ENCODE peak calls at places on chromosomes 3 and 15, in six cellular contexts. D is Peyer's patch, J is mesothelial cell of epicardium, M is fibroblast of mammary gland, U is pancreas, N is nephron progenitor cell. E is an unnamed sample.

GRCh38 chr3:184993394-184993793 is 159.5 kb downstream of the C3orf70 start:
- DNase-seq in D (no peak), J (no peak), M (no peak), U (no peak), N (no peak), E (no peak)

GRCh38 chr3:119279101-119279554 is 15.1 kb upstream of the ARHGAP31 start:
- DNase-seq in D (no peak), J (no peak), M (no peak), U (peak; percentile 52), N (no peak), E (no peak)

GRCh38 chr3:114572364-114573062 is 278.7 kb downstream of the TIGIT start:
- DNase-seq in D (no peak), J (no peak), M (no peak), U (no peak), N (no peak), E (no peak)

GRCh38 chr15:46751303-46751702 is 966.0 kb upstream of the SEMA6D start:
- DNase-seq in D (no peak), J (no peak), M (no peak), U (no peak), N (no peak), E (no peak)

GRCh38 chr3:30602946-30603345 is 3.5 kb upstream of the TGFBR2 start:
- DNase-seq in D (no peak), J (no peak), M (no peak), U (no peak), N (no peak), E (no peak)

GRCh38 chr15:66254364-66255292 is 1.1 kb upstream of the MEGF11 start:
- DNase-seq in D (no peak), J (no peak), M (no peak), U (no peak), N (peak; percentile 38), E (no peak)

GRCh38 chr3:168807426-168807825 is 711.7 kb upstream of the GOLIM4 start:
- DNase-seq in D (no peak), J (no peak), M (no peak), U (no peak), N (peak; percentile 4), E (no peak)

GRCh38 chr3:69499899-69500316 is 114.0 kb upstream of the FRMD4B start:
- DNase-seq in D (no peak), J (no peak), M (peak; percentile 85), U (peak; percentile 15), N (no peak), E (peak; percentile 26)

GRCh38 chr3:8020459-8020858 is 481.2 kb upstream of the LMCD1 start:
- DNase-seq in D (no peak), J (no peak), M (no peak), U (no peak), N (no peak), E (no peak)

GRCh38 chr15:38169982-38170381 is 82.7 kb upstream of the SPRED1 start:
- DNase-seq in D (no peak), J (no peak), M (peak; percentile 84), U (no peak), N (no peak), E (no peak)

GRCh38 chr3:134312072-134312872 is 61.6 kb upstream of the RYK start:
- DNase-seq in D (no peak), J (no peak), M (peak; percentile 66), U (peak; percentile 86), N (peak; percentile 22), E (peak; percentile 77)

GRCh38 chr15:90113166-90113565 is 10.9 kb upstream of the IDH2 start:
- DNase-seq in D (no peak), J (no peak), M (no peak), U (no peak), N (no peak), E (no peak)

GRCh38 chr3:43105224-43105596 is 669 bp downstream of the POMGNT2 start:
- DNase-seq in D (peak; percentile 17), J (no peak), M (no peak), U (peak; percentile 25), N (no peak), E (no peak)

GRCh38 chr15:58410353-58410752 is 21.4 kb upstream of the LIPC start:
- DNase-seq in D (no peak), J (no peak), M (peak; percentile 27), U (no peak), N (no peak), E (no peak)

GRCh38 chr15:39579487-39580116 is 1.3 kb upstream of the THBS1 start:
- DNase-seq in D (peak; percentile 23), J (no peak), M (peak; percentile 91), U (peak; percentile 60), N (peak; percentile 63), E (no peak)

GRCh38 chr3:174439621-174440349 is 419.3 kb upstream of the NAALADL2 start:
- DNase-seq in D (no peak), J (no peak), M (peak; percentile 99), U (peak; percentile 14), N (no peak), E (peak; percentile 71)

GRCh38 chr3:19885468-19885867 is 48.5 kb downstream of the EFHB start:
- DNase-seq in D (no peak), J (no peak), M (peak; percentile 49), U (no peak), N (peak; percentile 4), E (no peak)

GRCh38 chr3:189508784-189509489 is 122.3 kb upstream of the TP63 start:
- DNase-seq in D (no peak), J (no peak), M (peak; percentile 29), U (no peak), N (no peak), E (no peak)

GRCh38 chr15:62066663-62067447 is at the start of gene C2CD4A:
- DNase-seq in D (peak; percentile 58), J (peak; percentile 40), M (no peak), U (peak; percentile 94), N (peak; percentile 77), E (peak; percentile 78)

GRCh38 chr3:24060055-24060454 is 115.0 kb downstream of the NR1D2 start:
- DNase-seq in D (no peak), J (peak; percentile 32), M (peak; percentile 74), U (no peak), N (no peak), E (peak; percentile 17)

GRCh38 chr3:7745711-7746110 is 755.9 kb upstream of the LMCD1 start:
- DNase-seq in D (no peak), J (no peak), M (no peak), U (no peak), N (no peak), E (no peak)

GRCh38 chr15:61118885-61119284 is 110.2 kb downstream of the RORA start:
- DNase-seq in D (no peak), J (no peak), M (no peak), U (no peak), N (no peak), E (no peak)

GRCh38 chr3:138097192-138097829 is 18.1 kb downstream of the DZIP1L start:
- DNase-seq in D (no peak), J (no peak), M (no peak), U (no peak), N (peak; percentile 17), E (no peak)
- TF ChIP-seq CTCF in D (no peak), J (peak; percentile 33), M (peak; percentile 48), U (no peak), N (peak; percentile 38), E (no peak)

GRCh38 chr3:123802007-123802630 is 82.0 kb downstream of the MYLK start:
- DNase-seq in D (no peak), J (no peak), M (no peak), U (no peak), N (no peak), E (no peak)

GRCh38 chr3:123804676-123805075 is 79.5 kb downstream of the MYLK start:
- DNase-seq in D (no peak), J (no peak), M (no peak), U (no peak), N (no peak), E (no peak)

GRCh38 chr3:123805504-123805903 is 78.6 kb downstream of the MYLK start:
- DNase-seq in D (no peak), J (no peak), M (no peak), U (no peak), N (no peak), E (no peak)

GRCh38 chr3:123801474-123801873 is 82.7 kb downstream of the MYLK start:
- DNase-seq in D (no peak), J (no peak), M (no peak), U (no peak), N (no peak), E (no peak)

DNA sequence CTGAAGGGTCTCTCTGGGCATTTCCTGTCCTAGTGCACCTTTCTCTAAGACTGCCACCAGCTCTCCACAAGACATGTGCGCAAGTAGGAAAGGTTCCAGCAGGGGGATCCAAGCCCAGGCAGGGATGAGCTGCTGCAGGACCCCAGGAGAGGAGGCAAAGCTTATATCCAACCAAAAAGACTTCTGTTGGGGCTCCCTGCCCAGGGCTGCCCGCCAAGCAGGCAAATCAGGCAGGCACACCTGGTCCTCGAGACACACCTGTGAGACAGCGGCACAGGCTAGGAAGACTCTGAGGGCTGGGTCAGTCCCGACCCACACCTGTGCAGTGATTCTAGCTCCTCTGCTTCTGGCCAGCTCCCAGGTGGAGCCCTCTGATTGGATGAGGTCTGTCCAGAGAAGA is 80.6 kb downstream of the MYLK start:
- DNase-seq in D (no peak), J (no peak), M (no peak), U (no peak), N (no peak), E (peak; percentile 56)
- TF ChIP-seq CTCF in D (no peak), J (no peak), M (no peak), U (no peak), N (no peak), E (no peak)

DNA sequence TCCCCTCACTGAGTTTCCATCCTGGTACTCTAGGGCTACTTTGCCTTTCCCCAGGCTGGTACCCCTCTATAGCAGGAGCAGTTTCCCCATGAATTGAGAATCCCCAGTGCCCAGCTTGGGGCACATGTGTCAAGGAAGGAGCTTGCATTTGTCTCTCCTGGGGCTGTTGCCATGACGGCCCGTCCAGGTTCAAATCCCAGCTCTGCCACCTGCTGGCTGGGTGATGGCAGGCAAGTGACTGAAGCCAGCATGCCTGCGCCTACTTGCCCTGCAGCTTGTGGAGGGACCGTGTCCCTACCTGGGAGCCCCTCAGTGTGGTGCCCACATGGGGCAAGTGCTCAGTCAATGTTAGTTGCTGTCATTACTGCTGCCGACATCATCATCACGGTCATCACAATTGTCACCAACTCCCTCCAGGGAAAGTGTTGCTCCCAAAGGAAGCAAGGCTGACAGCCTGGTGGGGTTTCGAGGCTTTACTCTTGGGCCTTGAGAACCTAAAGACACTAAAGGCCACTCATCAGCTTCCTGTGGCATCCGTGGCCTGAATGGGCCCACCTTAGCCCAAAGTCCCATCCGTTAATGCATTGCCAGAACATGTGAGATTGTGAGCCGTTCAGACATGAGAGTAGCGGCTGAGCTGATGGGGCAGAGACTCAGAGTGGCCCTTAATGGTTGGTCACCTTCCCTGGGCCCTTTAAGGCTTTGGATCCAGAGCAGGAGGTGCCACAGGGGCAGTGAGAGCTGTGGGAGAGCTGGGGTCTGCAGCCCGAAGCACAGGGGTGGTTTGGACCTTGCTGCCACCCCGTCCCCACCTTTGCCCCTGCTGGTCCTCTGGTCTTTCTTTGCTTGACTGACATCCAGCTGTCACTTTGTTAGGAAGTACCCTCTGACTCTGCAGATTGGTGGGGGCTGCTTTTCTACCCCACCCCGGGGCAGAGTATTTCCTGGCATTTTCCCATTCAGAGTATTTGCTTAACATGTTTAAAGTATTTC is 144.4 kb downstream of the DNAJB8 start:
- DNase-seq in D (peak; percentile 38), J (no peak), M (peak; percentile 50), U (peak; percentile 69), N (no peak), E (peak; percentile 63)
- TF ChIP-seq CTCF in D (peak; percentile 46), J (no peak), M (peak; percentile 61), U (no peak), N (peak; percentile 27), E (peak; percentile 36)

DNA sequence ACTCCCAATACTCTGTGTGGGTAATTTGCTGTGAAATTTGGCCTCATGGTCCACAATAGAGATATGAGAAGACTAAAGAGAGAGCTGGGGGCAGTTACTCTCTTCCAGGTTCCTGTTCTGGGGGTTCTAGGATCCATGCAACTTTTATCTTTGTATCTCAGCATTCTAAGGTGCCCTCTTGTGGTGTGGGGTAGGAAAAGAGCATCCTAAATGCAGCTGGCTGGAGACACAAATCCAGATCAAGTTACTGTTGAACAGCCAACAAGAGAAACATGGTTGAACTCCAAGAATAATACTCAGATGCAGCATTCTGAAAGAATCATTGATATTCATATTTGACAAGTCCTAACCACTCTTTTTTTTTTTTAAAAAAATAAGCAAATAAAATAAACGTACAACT is 238.2 kb downstream of the GREM1 start:
- DNase-seq in D (no peak), J (no peak), M (peak; percentile 86), U (no peak), N (peak; percentile 13), E (no peak)
- TF ChIP-seq CTCF in D (peak; percentile 19), J (no peak), M (peak; percentile 83), U (peak; percentile 15), N (peak; percentile 47), E (peak; percentile 32)

E was measured in ascending aorta.